ENCODE peak calls at places on chromosomes 6 and 20, in seven cellular contexts. P is astrocyte; R is activated CD4-positive, alpha-beta T cell treated with anti-CD3 and anti-CD28 coated beads for 48 hours; A is thoracic aorta; X is T1000; J is pons; Z is suprapubic skin. B is an unnamed sample.

GRCh38 chr6:119147101-119148053 is 68.9 kb upstream of the FAM184A start:
- DNase-seq in P (peak; percentile 97), R (peak; percentile 76), A (peak; percentile 47), X (peak; percentile 83), J (peak; percentile 41), Z (no peak), B (no peak)

GRCh38 chr6:36856277-36856676 is 17.0 kb upstream of the CPNE5 start:
- DNase-seq in P (no peak), R (no peak), A (no peak), X (no peak), J (no peak), Z (no peak), B (no peak)

GRCh38 chr6:43491750-43492661 is 14.6 kb downstream of the TJAP1 start:
- DNase-seq in P (peak; percentile 68), R (no peak), A (peak; percentile 67), X (peak; percentile 20), J (peak; percentile 89), Z (peak; percentile 88), B (no peak)

GRCh38 chr6:163872335-163872734 is 457.8 kb downstream of the QKI start:
- DNase-seq in P (peak; percentile 97), R (no peak), A (no peak), X (no peak), J (no peak), Z (no peak), B (no peak)

GRCh38 chr6:30200551-30201281 is 12.5 kb downstream of the TRIM26 start:
- DNase-seq in P (no peak), R (no peak), A (no peak), X (no peak), J (no peak), Z (no peak), B (no peak)

GRCh38 chr6:27752038-27752885 is 159.9 kb downstream of the OR2B2 start:
- DNase-seq in P (peak; percentile 60), R (peak; percentile 47), A (no peak), X (peak; percentile 10), J (peak; percentile 89), Z (peak; percentile 80), B (peak; percentile 58)

GRCh38 chr6:133083248-133083967 is 157.7 kb upstream of the EYA4 start:
- DNase-seq in P (no peak), R (no peak), A (no peak), X (no peak), J (no peak), Z (no peak), B (no peak)

GRCh38 chr20:59933849-59934585 is 580 bp upstream of the SYCP2 start:
- DNase-seq in P (peak; percentile 26), R (peak; percentile 85), A (no peak), X (peak; percentile 8), J (peak; percentile 73), Z (peak; percentile 89), B (no peak)

GRCh38 chr6:85460154-85460950 is 10.5 kb downstream of the NT5E start:
- DNase-seq in P (no peak), R (no peak), A (no peak), X (no peak), J (no peak), Z (no peak), B (no peak)

GRCh38 chr20:59043698-59044097 is 1.1 kb upstream of the PRELID3B start:
- DNase-seq in P (no peak), R (peak; percentile 29), A (no peak), X (no peak), J (no peak), Z (no peak), B (no peak)

GRCh38 chr20:539848-540247 is 3.7 kb downstream of the CSNK2A1 start:
- DNase-seq in P (peak; percentile 64), R (no peak), A (no peak), X (no peak), J (no peak), Z (no peak), B (no peak)

GRCh38 chr6:151690303-151690702 is 117.2 kb upstream of the ESR1 start:
- DNase-seq in P (no peak), R (no peak), A (no peak), X (no peak), J (peak; percentile 30), Z (no peak), B (no peak)

GRCh38 chr6:91852232-91852631 is 1265.4 kb upstream of the MAP3K7 start:
- DNase-seq in P (no peak), R (no peak), A (no peak), X (no peak), J (no peak), Z (no peak), B (no peak)

GRCh38 chr20:58420798-58421496 is 31.9 kb downstream of the VAPB start:
- DNase-seq in P (peak; percentile 71), R (no peak), A (no peak), X (no peak), J (no peak), Z (no peak), B (no peak)

GRCh38 chr6:79604583-79605037 is 26.5 kb upstream of the SH3BGRL2 start:
- DNase-seq in P (peak; percentile 98), R (no peak), A (no peak), X (no peak), J (no peak), Z (no peak), B (peak; percentile 98)

GRCh38 chr20:24559114-24559513 is 89.7 kb downstream of the SYNDIG1 start:
- DNase-seq in P (no peak), R (no peak), A (no peak), X (no peak), J (no peak), Z (no peak), B (no peak)

GRCh38 chr6:14549319-14549770 is 431.8 kb downstream of the CD83 start:
- DNase-seq in P (no peak), R (no peak), A (no peak), X (no peak), J (peak; percentile 63), Z (no peak), B (no peak)

GRCh38 chr6:124987291-124987690 is 25.1 kb downstream of the RNF217 start:
- DNase-seq in P (no peak), R (no peak), A (no peak), X (no peak), J (no peak), Z (no peak), B (no peak)

GRCh38 chr6:28597924-28598323 is 72.2 kb downstream of the GPX5 start:
- DNase-seq in P (no peak), R (no peak), A (no peak), X (no peak), J (no peak), Z (no peak), B (no peak)

GRCh38 chr6:148720897-148721296 is 25.9 kb upstream of the UST start:
- DNase-seq in P (peak; percentile 38), R (no peak), A (no peak), X (no peak), J (no peak), Z (no peak), B (no peak)

GRCh38 chr6:16420715-16421461 is 182.5 kb downstream of the GMPR start:
- DNase-seq in P (peak; percentile 47), R (peak; percentile 59), A (no peak), X (no peak), J (peak; percentile 55), Z (no peak), B (no peak)

GRCh38 chr20:1327827-1328679 is 886 bp downstream of the SDCBP2 start:
- DNase-seq in P (no peak), R (no peak), A (no peak), X (no peak), J (no peak), Z (peak; percentile 64), B (no peak)

GRCh38 chr6:32047084-32047478 is 8.9 kb downstream of the CYP21A2 start:
- DNase-seq in P (peak; percentile 25), R (no peak), A (no peak), X (peak; percentile 71), J (no peak), Z (no peak), B (no peak)